ENCODE peak calls at places on chromosomes 2 and 18, in seven cellular contexts. One of them, this sample, is unnamed.

GRCh38 chr2:159516241-159516758 is 100.0 kb downstream of the BAZ2B start:
- DNase-seq in BE2C: no peak
- DNase-seq in IMR-90: peak
- DNase-seq in A549: peak
- DNase-seq in Calu3: peak
- DNase-seq in tibial artery: no peak
- DNase-seq in PC-3: peak
- DNase-seq in this sample: no peak

GRCh38 chr2:12959935-12960334 is 243.2 kb downstream of the TRIB2 start:
- DNase-seq in BE2C: no peak
- DNase-seq in IMR-90: no peak
- DNase-seq in A549: no peak
- DNase-seq in Calu3: no peak
- DNase-seq in tibial artery: no peak
- DNase-seq in PC-3: no peak
- DNase-seq in this sample: no peak

GRCh38 chr2:197286805-197287595 is 23.6 kb downstream of the ANKRD44 start:
- DNase-seq in BE2C: no peak
- DNase-seq in IMR-90: peak
- DNase-seq in A549: peak
- DNase-seq in Calu3: peak
- DNase-seq in tibial artery: no peak
- DNase-seq in PC-3: peak
- DNase-seq in this sample: no peak

GRCh38 chr2:192314800-192315481 is 120.2 kb upstream of the TMEFF2 start:
- DNase-seq in BE2C: no peak
- DNase-seq in IMR-90: no peak
- DNase-seq in A549: no peak
- DNase-seq in Calu3: no peak
- DNase-seq in tibial artery: no peak
- DNase-seq in PC-3: no peak
- DNase-seq in this sample: no peak

GRCh38 chr2:109079590-109079989 is 49.4 kb upstream of the SH3RF3 start:
- DNase-seq in BE2C: no peak
- DNase-seq in IMR-90: no peak
- DNase-seq in A549: no peak
- DNase-seq in Calu3: no peak
- DNase-seq in tibial artery: no peak
- DNase-seq in PC-3: no peak
- DNase-seq in this sample: no peak

GRCh38 chr2:135791418-135792190 is 45.4 kb downstream of the LCT start:
- DNase-seq in BE2C: no peak
- DNase-seq in IMR-90: peak
- DNase-seq in A549: no peak
- DNase-seq in Calu3: no peak
- DNase-seq in tibial artery: no peak
- DNase-seq in PC-3: peak
- DNase-seq in this sample: no peak

GRCh38 chr2:7997279-7997678 is 684.6 kb upstream of the ID2 start:
- DNase-seq in BE2C: no peak
- DNase-seq in IMR-90: no peak
- DNase-seq in A549: no peak
- DNase-seq in Calu3: no peak
- DNase-seq in tibial artery: no peak
- DNase-seq in PC-3: no peak
- DNase-seq in this sample: no peak

GRCh38 chr2:241531161-241531722 is 22.9 kb upstream of the STK25 start:
- DNase-seq in BE2C: no peak
- DNase-seq in IMR-90: no peak
- DNase-seq in A549: no peak
- DNase-seq in Calu3: no peak
- DNase-seq in tibial artery: no peak
- DNase-seq in PC-3: no peak
- DNase-seq in this sample: no peak

GRCh38 chr2:223464071-223464470 is 138.1 kb downstream of the SCG2 start:
- DNase-seq in BE2C: no peak
- DNase-seq in IMR-90: peak
- DNase-seq in A549: no peak
- DNase-seq in Calu3: no peak
- DNase-seq in tibial artery: no peak
- DNase-seq in PC-3: no peak
- DNase-seq in this sample: no peak

GRCh38 chr2:124193706-124194105 is 168.6 kb downstream of the CNTNAP5 start:
- DNase-seq in BE2C: no peak
- DNase-seq in IMR-90: no peak
- DNase-seq in A549: no peak
- DNase-seq in Calu3: no peak
- DNase-seq in tibial artery: no peak
- DNase-seq in PC-3: no peak
- DNase-seq in this sample: no peak

GRCh38 chr2:66237470-66238354 is 197.2 kb upstream of the MEIS1 start:
- DNase-seq in BE2C: no peak
- DNase-seq in IMR-90: peak
- DNase-seq in A549: no peak
- DNase-seq in Calu3: no peak
- DNase-seq in tibial artery: no peak
- DNase-seq in PC-3: peak
- DNase-seq in this sample: no peak

GRCh38 chr2:230128943-230129342 is 60.2 kb upstream of the SLC16A14 start:
- DNase-seq in BE2C: no peak
- DNase-seq in IMR-90: peak
- DNase-seq in A549: no peak
- DNase-seq in Calu3: no peak
- DNase-seq in tibial artery: no peak
- DNase-seq in PC-3: no peak
- DNase-seq in this sample: no peak

GRCh38 chr2:29334723-29335122 is 219.5 kb downstream of the CLIP4 start:
- DNase-seq in BE2C: no peak
- DNase-seq in IMR-90: no peak
- DNase-seq in A549: no peak
- DNase-seq in Calu3: no peak
- DNase-seq in tibial artery: no peak
- DNase-seq in PC-3: no peak
- DNase-seq in this sample: no peak

GRCh38 chr2:224884188-224884587 is 158.1 kb downstream of the DOCK10 start:
- DNase-seq in BE2C: no peak
- DNase-seq in IMR-90: peak
- DNase-seq in A549: no peak
- DNase-seq in Calu3: peak
- DNase-seq in tibial artery: no peak
- DNase-seq in PC-3: no peak
- DNase-seq in this sample: no peak

GRCh38 chr18:9643549-9643948 is 29.2 kb upstream of the PPP4R1 start:
- DNase-seq in BE2C: no peak
- DNase-seq in IMR-90: peak
- DNase-seq in A549: peak
- DNase-seq in Calu3: peak
- DNase-seq in tibial artery: no peak
- DNase-seq in PC-3: peak
- DNase-seq in this sample: no peak

GRCh38 chr18:40414155-40414754 is 1540.8 kb upstream of the PIK3C3 start:
- DNase-seq in BE2C: no peak
- DNase-seq in IMR-90: peak
- DNase-seq in A549: no peak
- DNase-seq in Calu3: peak
- DNase-seq in tibial artery: no peak
- DNase-seq in PC-3: peak
- DNase-seq in this sample: peak

GRCh38 chr18:43744960-43745740 is 467.9 kb upstream of the SYT4 start:
- DNase-seq in BE2C: no peak
- DNase-seq in IMR-90: no peak
- DNase-seq in A549: no peak
- DNase-seq in Calu3: no peak
- DNase-seq in tibial artery: no peak
- DNase-seq in PC-3: peak
- DNase-seq in this sample: no peak

GRCh38 chr2:77458216-77458615 is 64.0 kb downstream of the LRRTM4 start:
- DNase-seq in BE2C: no peak
- DNase-seq in IMR-90: no peak
- DNase-seq in A549: no peak
- DNase-seq in Calu3: no peak
- DNase-seq in tibial artery: no peak
- DNase-seq in PC-3: no peak
- DNase-seq in this sample: no peak

GRCh38 chr2:65053199-65053598 is 3.0 kb upstream of the CEP68 start:
- DNase-seq in BE2C: no peak
- DNase-seq in IMR-90: no peak
- DNase-seq in A549: no peak
- DNase-seq in Calu3: no peak
- DNase-seq in tibial artery: no peak
- DNase-seq in PC-3: no peak
- DNase-seq in this sample: no peak

GRCh38 chr2:241571821-241572620 is 13.5 kb downstream of the BOK start:
- DNase-seq in BE2C: no peak
- DNase-seq in IMR-90: no peak
- DNase-seq in A549: no peak
- DNase-seq in Calu3: no peak
- DNase-seq in tibial artery: peak
- DNase-seq in PC-3: no peak
- DNase-seq in this sample: no peak

GRCh38 chr2:216934623-216935022 is 74.8 kb upstream of the TNP1 start:
- DNase-seq in BE2C: no peak
- DNase-seq in IMR-90: no peak
- DNase-seq in A549: no peak
- DNase-seq in Calu3: no peak
- DNase-seq in tibial artery: no peak
- DNase-seq in PC-3: no peak
- DNase-seq in this sample: no peak

GRCh38 chr2:218962859-218963492 is 3.5 kb downstream of the CDK5R2 start:
- DNase-seq in BE2C: peak
- DNase-seq in IMR-90: peak
- DNase-seq in A549: peak
- DNase-seq in Calu3: peak
- DNase-seq in tibial artery: no peak
- DNase-seq in PC-3: peak
- DNase-seq in this sample: peak

GRCh38 chr18:37484893-37485834 is 80.4 kb downstream of the CELF4 start:
- DNase-seq in BE2C: no peak
- DNase-seq in IMR-90: peak
- DNase-seq in A549: peak
- DNase-seq in Calu3: peak
- DNase-seq in tibial artery: no peak
- DNase-seq in PC-3: no peak
- DNase-seq in this sample: peak
- TF ChIP-seq CTCF in BE2C: no peak
- TF ChIP-seq CTCF in IMR-90: peak
- TF ChIP-seq CTCF in A549: peak
- TF ChIP-seq CTCF in Calu3: no peak
- TF ChIP-seq CTCF in tibial artery: no peak
- TF ChIP-seq CTCF in PC-3: no peak
- TF ChIP-seq CTCF in this sample: peak

GRCh38 chr2:149039213-149039724 is 770 bp downstream of the LYPD6B start:
- DNase-seq in BE2C: no peak
- DNase-seq in IMR-90: no peak
- DNase-seq in A549: no peak
- DNase-seq in Calu3: no peak
- DNase-seq in tibial artery: no peak
- DNase-seq in PC-3: no peak
- DNase-seq in this sample: no peak

GRCh38 chr2:149041482-149041881 is 3.0 kb downstream of the LYPD6B start:
- DNase-seq in BE2C: no peak
- DNase-seq in IMR-90: no peak
- DNase-seq in A549: no peak
- DNase-seq in Calu3: no peak
- DNase-seq in tibial artery: no peak
- DNase-seq in PC-3: no peak
- DNase-seq in this sample: no peak

GRCh38 chr2:149042881-149043280 is 4.4 kb downstream of the LYPD6B start:
- DNase-seq in BE2C: no peak
- DNase-seq in IMR-90: no peak
- DNase-seq in A549: no peak
- DNase-seq in Calu3: no peak
- DNase-seq in tibial artery: no peak
- DNase-seq in PC-3: no peak
- DNase-seq in this sample: no peak

GRCh38 chr2:149038442-149039212 is at the start of gene LYPD6B:
- DNase-seq in BE2C: no peak
- DNase-seq in IMR-90: no peak
- DNase-seq in A549: peak
- DNase-seq in Calu3: peak
- DNase-seq in tibial artery: no peak
- DNase-seq in PC-3: peak
- DNase-seq in this sample: peak

GRCh38 chr2:149040451-149040850 is 2.0 kb downstream of the LYPD6B start:
- DNase-seq in BE2C: peak
- DNase-seq in IMR-90: no peak
- DNase-seq in A549: peak
- DNase-seq in Calu3: peak
- DNase-seq in tibial artery: no peak
- DNase-seq in PC-3: peak
- DNase-seq in this sample: peak
- TF ChIP-seq CTCF in BE2C: peak
- TF ChIP-seq CTCF in IMR-90: peak
- TF ChIP-seq CTCF in A549: no peak
- TF ChIP-seq CTCF in Calu3: peak
- TF ChIP-seq CTCF in tibial artery: peak
- TF ChIP-seq CTCF in PC-3: peak
- TF ChIP-seq CTCF in this sample: peak

DNA sequence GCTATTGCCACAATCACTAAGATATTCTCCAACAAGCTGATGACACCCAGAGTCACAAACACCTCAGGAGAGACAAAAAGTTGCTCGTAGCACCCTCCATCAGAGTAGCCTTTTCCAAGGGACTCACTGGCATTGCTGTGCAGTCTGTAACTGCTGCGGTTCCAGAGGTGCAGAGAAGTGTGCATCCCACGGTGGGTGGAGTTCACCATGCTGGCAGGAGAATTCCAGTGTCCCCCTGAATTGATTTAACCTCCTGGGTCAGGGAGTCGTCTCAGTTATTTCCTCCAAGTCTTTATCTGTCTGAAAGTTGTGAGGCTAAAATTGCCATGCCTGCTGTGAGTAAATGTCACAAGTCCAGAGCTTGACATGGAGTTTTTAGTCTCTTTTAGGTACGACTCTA is 434 bp downstream of the MC4R start:
- DNase-seq in BE2C: no peak
- DNase-seq in IMR-90: no peak
- DNase-seq in A549: no peak
- DNase-seq in Calu3: no peak
- DNase-seq in tibial artery: no peak
- DNase-seq in PC-3: no peak
- DNase-seq in this sample: peak
- TF ChIP-seq CTCF in BE2C: no peak
- TF ChIP-seq CTCF in IMR-90: no peak
- TF ChIP-seq CTCF in A549: no peak
- TF ChIP-seq CTCF in Calu3: no peak
- TF ChIP-seq CTCF in tibial artery: no peak
- TF ChIP-seq CTCF in PC-3: no peak
- TF ChIP-seq CTCF in this sample: no peak

GRCh38 chr2:140117371-140117770 is 1337.2 kb upstream of the NXPH2 start:
- DNase-seq in BE2C: no peak
- DNase-seq in IMR-90: no peak
- DNase-seq in A549: no peak
- DNase-seq in Calu3: peak
- DNase-seq in tibial artery: no peak
- DNase-seq in PC-3: no peak
- DNase-seq in this sample: no peak

DNA sequence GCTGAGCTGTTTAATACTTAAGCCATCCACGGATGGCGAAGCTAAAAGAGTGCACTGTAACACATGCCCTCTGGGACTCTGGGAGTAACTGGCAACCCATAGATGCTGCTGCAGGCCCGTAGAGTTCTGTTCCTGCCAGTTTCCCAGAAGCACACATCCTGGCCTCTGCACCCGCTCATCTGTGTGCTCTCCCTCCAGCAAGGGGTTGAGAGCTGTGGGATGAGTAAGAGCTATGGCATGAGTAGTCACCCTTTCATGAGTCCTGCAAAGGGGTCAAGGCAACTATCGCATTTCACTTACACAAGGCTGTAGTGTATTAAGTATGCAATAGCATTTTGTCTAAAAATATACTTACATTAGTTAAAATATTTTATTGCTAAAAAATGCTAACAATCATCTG is 1341.8 kb upstream of the NXPH2 start:
- DNase-seq in BE2C: no peak
- DNase-seq in IMR-90: no peak
- DNase-seq in A549: no peak
- DNase-seq in Calu3: peak
- DNase-seq in tibial artery: no peak
- DNase-seq in PC-3: peak
- DNase-seq in this sample: no peak
- TF ChIP-seq CTCF in BE2C: no peak
- TF ChIP-seq CTCF in IMR-90: no peak
- TF ChIP-seq CTCF in A549: no peak
- TF ChIP-seq CTCF in Calu3: no peak
- TF ChIP-seq CTCF in tibial artery: no peak
- TF ChIP-seq CTCF in PC-3: no peak
- TF ChIP-seq CTCF in this sample: no peak

This sample was measured in nephron progenitor cell.